ENCODE peak calls at places on chromosomes 13 and 19, in four cellular contexts. R, S, E and H are unnamed samples. For H3K9me3, the result is how much of the 10 kb centered on the place peaks cover.

GRCh38 chr13:99320693-99321481 is 13.7 kb upstream of the GPR183 start:
- DNase-seq in R (peak), S (no peak), E (peak), H (no peak)

GRCh38 chr13:59834801-59835200 is 328.9 kb downstream of the DIAPH3 start:
- DNase-seq in R (no peak), E (peak), S (no peak), H (no peak)

GRCh38 chr19:57362419-57362818 is 932 bp upstream of the TRAPPC2B start:
- DNase-seq in R (no peak), E (no peak), S (no peak), H (no peak)

GRCh38 chr13:39881887-39882286 is 226.4 kb downstream of the COG6 start:
- DNase-seq in E (no peak), R (no peak), S (no peak), H (no peak)

GRCh38 chr13:109782823-109783411 is 3.5 kb downstream of the IRS2 start:
- DNase-seq in E (no peak), R (no peak), S (no peak), H (no peak)

GRCh38 chr13:35826626-35827254 is 304.4 kb downstream of the DCLK1 start:
- DNase-seq in R (no peak), S (no peak), E (no peak), H (no peak)

GRCh38 chr13:51346397-51346796 is 6.9 kb downstream of the SERPINE3 start:
- DNase-seq in S (no peak), E (no peak), R (no peak), H (no peak)

GRCh38 chr19:55210120-55210493 is 806 bp upstream of the PTPRH start:
- DNase-seq in R (no peak), E (peak), S (no peak), H (no peak)

GRCh38 chr19:48346161-48346560 is 17.6 kb downstream of the TMEM143 start:
- DNase-seq in S (no peak), R (no peak), E (no peak), H (no peak)

DNA sequence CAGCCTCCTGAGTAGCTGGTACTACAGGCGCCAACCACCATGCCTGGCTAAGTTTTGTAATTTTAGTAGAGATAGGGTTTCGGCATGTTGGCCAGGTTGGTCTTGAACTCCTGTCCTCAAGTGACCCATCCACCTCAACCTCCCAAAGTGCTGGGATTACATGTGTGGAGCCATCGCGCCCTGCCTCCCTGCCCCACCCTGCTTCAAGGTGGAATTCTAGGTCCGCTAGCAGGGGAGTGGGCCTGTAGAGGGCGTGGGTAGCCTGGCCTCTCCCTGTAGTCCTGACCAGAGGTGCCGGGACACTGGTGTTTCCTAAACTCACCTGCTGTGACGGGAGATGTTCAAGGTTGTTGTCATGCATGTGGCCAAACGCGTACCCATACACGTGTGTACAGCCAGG is 398 bp downstream of the SLC25A41 start:
- DNase-seq in E (no peak), R (no peak), S (no peak), H (no peak)
- H3K9me3 ChIP-seq in E (under half), R (under half), S (under half), H (under half)

DNA sequence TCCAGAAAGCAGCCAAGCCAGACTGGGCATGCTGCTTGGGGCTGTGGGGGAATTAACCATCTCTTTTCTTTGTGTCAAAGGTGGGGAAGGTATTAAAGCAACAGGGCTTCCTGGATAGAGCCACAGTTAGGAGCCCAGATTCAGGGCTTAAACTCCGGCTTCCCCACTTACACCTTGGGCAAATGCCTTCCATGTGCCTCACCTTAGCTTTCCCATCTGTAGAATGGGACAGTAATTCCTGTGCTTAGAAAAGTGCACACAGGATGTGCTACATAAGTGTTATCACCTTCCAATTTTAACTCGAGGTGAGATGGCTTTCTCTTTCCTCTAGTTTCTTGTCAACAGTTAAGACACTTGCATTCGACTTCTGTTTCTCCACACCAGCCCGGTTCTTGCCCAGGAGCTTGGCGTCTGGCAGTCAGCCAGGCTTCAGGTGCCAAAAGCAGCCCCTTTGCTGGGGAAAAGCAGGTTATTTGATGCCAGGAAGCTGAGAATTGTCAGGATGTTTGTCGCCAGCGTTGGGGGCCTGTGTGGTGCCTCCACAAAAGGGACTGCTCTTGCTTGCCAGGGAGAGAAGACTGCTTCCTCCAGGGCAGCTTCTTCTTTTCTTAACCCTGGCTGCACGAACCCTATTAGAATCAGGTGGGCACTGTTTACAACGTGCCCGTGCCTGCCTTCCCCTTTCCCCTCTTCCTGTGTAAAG is 79.2 kb downstream of the SIPA1L3 start:
- DNase-seq in E (no peak), S (no peak), R (no peak), H (no peak)
- H3K9me3 ChIP-seq in E (under half), S (under half), R (under half), H (under half)

GRCh38 chr19:50158577-50158976 is 4.5 kb downstream of the IZUMO2 start:
- DNase-seq in S (no peak), R (no peak), E (no peak), H (no peak)
- H3K9me3 ChIP-seq in S (under half), R (under half), E (under half), H (under half)

DNA sequence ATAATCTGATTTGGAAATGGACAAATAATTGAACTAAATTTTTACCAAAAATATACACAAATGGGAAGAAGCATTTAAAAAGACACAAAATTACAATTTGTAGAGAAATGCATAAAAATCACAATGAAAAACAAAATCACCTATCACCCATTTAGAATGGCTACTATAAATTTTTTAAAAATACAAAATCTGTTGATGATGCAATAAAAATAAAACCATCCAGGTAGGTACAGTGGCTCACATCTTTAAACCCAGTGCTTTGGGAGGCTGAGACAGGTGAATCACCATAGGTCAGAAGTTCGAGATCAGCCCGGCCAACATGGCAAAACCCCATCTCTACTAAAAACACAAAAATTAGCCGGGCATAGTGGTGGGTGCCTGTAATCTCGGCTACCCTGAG is 23.5 kb downstream of the ZNF43 start:
- DNase-seq in E (no peak), R (no peak), S (no peak), H (no peak)
- H3K9me3 ChIP-seq in E (under half), R (under half), S (half or more), H (half or more)

GRCh38 chr19:52069653-52070052 is 21.0 kb upstream of the ZNF432 start:
- DNase-seq in R (no peak), E (no peak), S (no peak), H (no peak)
- H3K9me3 ChIP-seq in R (half or more), E (under half), S (half or more), H (half or more)

DNA sequence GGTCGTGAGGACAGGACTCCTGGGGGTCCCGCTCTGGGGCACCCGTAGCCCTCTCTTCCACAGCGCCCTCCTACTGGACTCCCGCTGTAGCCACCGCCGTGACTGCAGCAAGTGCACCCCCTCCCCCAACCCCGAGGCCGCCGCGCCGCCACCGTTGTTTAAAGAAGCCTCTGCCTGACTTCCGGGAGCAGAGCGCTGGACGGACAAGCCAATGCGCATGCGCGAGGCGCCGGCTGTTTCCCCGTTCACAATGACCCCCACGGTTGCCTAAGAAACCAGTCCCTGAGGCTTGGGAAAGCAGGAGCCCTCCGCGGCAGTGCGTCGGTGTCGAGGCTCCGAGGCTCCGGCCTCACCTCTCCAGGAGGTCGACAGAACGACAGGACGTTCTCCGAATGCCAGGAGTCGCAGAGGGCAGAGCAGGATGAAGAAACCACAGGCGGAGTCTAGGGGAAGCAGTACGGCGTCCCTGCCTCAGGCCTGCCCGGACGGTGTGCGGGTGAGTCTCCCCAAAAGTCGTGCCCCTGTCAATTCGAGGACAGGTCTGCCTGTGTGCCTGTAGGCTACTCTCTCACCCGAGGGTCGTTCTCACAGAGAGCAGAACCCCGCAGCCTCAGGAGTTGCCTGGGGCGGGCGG is 70.5 kb upstream of the ZNF420 start:
- DNase-seq in S (peak), E (peak), R (peak), H (no peak)
- H3K9me3 ChIP-seq in S (under half), E (under half), R (under half), H (under half)

GRCh38 chr13:111916201-111916600 is 150.7 kb upstream of the SOX1 start:
- DNase-seq in R (no peak), S (no peak), E (no peak), H (no peak)
- H3K9me3 ChIP-seq in R (under half), S (under half), E (under half), H (under half)